ENCODE peak calls at places on chromosomes 1 and 21, in seven cellular contexts. X, L, P, S, Y, M and T are unnamed samples.

GRCh38 chr21:37098756-37099155 is 25.7 kb downstream of the TTC3 start:
- DNase-seq in M (no peak), P (no peak), Y (no peak), X (no peak), L (no peak), S (no peak), T (no peak)

GRCh38 chr1:78146137-78146822 is 100.5 kb downstream of the GIPC2 start:
- DNase-seq in X (no peak), S (no peak), L (no peak), P (peak; percentile 70), Y (no peak), M (no peak), T (peak; percentile 9)

GRCh38 chr1:46401964-46402626 is 8.0 kb downstream of the FAAH start:
- DNase-seq in Y (no peak), X (no peak), S (peak; percentile 59), P (peak; percentile 76), M (peak; percentile 98), L (no peak), T (peak; percentile 94)

GRCh38 chr1:223824712-223825111 is 21.0 kb downstream of the TP53BP2 start:
- DNase-seq in Y (no peak), L (no peak), P (no peak), X (no peak), M (no peak), S (no peak), T (no peak)

GRCh38 chr1:107883562-107883961 is 81.4 kb downstream of the VAV3 start:
- DNase-seq in M (peak; percentile 52), L (no peak), S (no peak), X (no peak), Y (no peak), P (no peak), T (no peak)

GRCh38 chr21:34846601-34847112 is 177.9 kb downstream of the CLIC6 start:
- DNase-seq in L (no peak), Y (no peak), P (peak; percentile 95), M (peak; percentile 64), X (no peak), S (no peak), T (peak; percentile 55)

GRCh38 chr1:110228386-110228785 is 18.3 kb downstream of the KCNC4 start:
- DNase-seq in L (no peak), Y (no peak), P (no peak), M (no peak), X (no peak), S (no peak), T (no peak)

GRCh38 chr1:229273507-229274232 is 2.8 kb downstream of the RAB4A start:
- DNase-seq in M (peak; percentile 33), S (no peak), X (no peak), P (no peak), L (no peak), Y (no peak), T (no peak)

GRCh38 chr1:19846338-19846737 is 31.3 kb upstream of the RNF186 start:
- DNase-seq in M (no peak), Y (no peak), L (no peak), X (no peak), P (no peak), S (no peak), T (no peak)

GRCh38 chr1:175530167-175530566 is 213.2 kb downstream of the TNR start:
- DNase-seq in S (peak; percentile 36), L (no peak), M (no peak), Y (no peak), X (no peak), P (no peak), T (no peak)

GRCh38 chr21:28871388-28872015 is 121.2 kb downstream of the LTN1 start:
- DNase-seq in Y (no peak), M (no peak), P (no peak), S (no peak), L (no peak), X (no peak), T (peak; percentile 28)

GRCh38 chr21:35084869-35085268 is 35.8 kb upstream of the RUNX1 start:
- DNase-seq in L (no peak), S (no peak), Y (no peak), P (peak; percentile 95), M (peak; percentile 71), X (no peak), T (peak; percentile 63)

GRCh38 chr21:41878831-41879189 is 334 bp downstream of the PRDM15 start:
- DNase-seq in P (peak; percentile 78), X (peak; percentile 73), L (peak; percentile 85), S (peak; percentile 89), M (peak; percentile 90), Y (peak; percentile 87), T (peak; percentile 94)

GRCh38 chr1:219050268-219050917 is 123.3 kb upstream of the LYPLAL1 start:
- DNase-seq in M (no peak), P (no peak), X (no peak), S (no peak), L (no peak), Y (no peak), T (no peak)

GRCh38 chr1:46691997-46692790 is 20.5 kb downstream of the TEX38 start:
- DNase-seq in Y (no peak), M (peak; percentile 45), L (no peak), S (peak; percentile 62), P (peak; percentile 26), X (no peak), T (no peak)

GRCh38 chr1:83905315-83905907 is 93.5 kb downstream of the TTLL7 start:
- DNase-seq in M (peak; percentile 48), L (peak; percentile 12), Y (peak; percentile 6), S (no peak), P (peak; percentile 11), X (no peak), T (no peak)

GRCh38 chr1:32828341-32828740 is 10.9 kb downstream of the S100PBP start:
- DNase-seq in P (peak; percentile 23), X (no peak), S (no peak), L (no peak), M (peak; percentile 35), Y (no peak), T (no peak)

GRCh38 chr1:22412932-22413727 is 38.5 kb upstream of the ZBTB40 start:
- DNase-seq in L (no peak), X (no peak), Y (no peak), M (peak; percentile 44), S (no peak), P (peak; percentile 46), T (peak; percentile 81)

GRCh38 chr1:27395441-27396195 is 3.2 kb downstream of the GPR3 start:
- DNase-seq in M (peak; percentile 78), Y (peak; percentile 87), P (peak; percentile 69), S (peak; percentile 82), L (peak; percentile 84), X (peak; percentile 70), T (peak; percentile 88)

GRCh38 chr1:30613188-30613587 is 110.2 kb downstream of the MATN1 start:
- DNase-seq in Y (no peak), L (no peak), P (no peak), X (no peak), S (no peak), M (no peak), T (no peak)

GRCh38 chr1:29706936-29707335 is 470.6 kb downstream of the PTPRU start:
- DNase-seq in X (no peak), L (peak; percentile 79), S (peak; percentile 32), M (peak; percentile 72), Y (peak; percentile 47), P (peak; percentile 56), T (peak; percentile 81)

GRCh38 chr1:223052931-223053330 is 90.1 kb downstream of the TLR5 start:
- DNase-seq in P (peak; percentile 41), Y (no peak), S (no peak), M (peak; percentile 20), X (no peak), L (no peak), T (peak; percentile 70)

GRCh38 chr1:12184008-12184681 is 17.4 kb downstream of the TNFRSF1B start:
- DNase-seq in M (peak; percentile 97), X (no peak), Y (no peak), P (peak; percentile 52), L (no peak), S (peak; percentile 88), T (peak; percentile 83)

GRCh38 chr1:243473281-243474210 is 217.7 kb downstream of the SDCCAG8 start:
- DNase-seq in M (peak; percentile 52), P (peak; percentile 47), X (no peak), Y (no peak), L (no peak), S (no peak), T (no peak)

GRCh38 chr1:12486401-12487005 is 131.5 kb downstream of the DHRS3 start:
- DNase-seq in P (peak; percentile 85), Y (no peak), M (peak; percentile 50), L (no peak), X (no peak), S (peak; percentile 81), T (no peak)

GRCh38 chr21:33751120-33751519 is 108.8 kb downstream of the ITSN1 start:
- DNase-seq in P (no peak), M (peak; percentile 18), S (no peak), X (no peak), L (no peak), Y (no peak), T (peak; percentile 58)